ENCODE peak calls at places on chromosome 4, in four cellular contexts. X, Q, S and L are unnamed samples.

GRCh38 chr4:78057135-78057599 is at the start of gene FRAS1:
- DNase-seq in Q (peak; percentile 78), S (peak; percentile 69), X (peak; percentile 13), L (peak; percentile 87)

GRCh38 chr4:1193206-1194027 is 21.0 kb upstream of the SPON2 start:
- DNase-seq in X (no peak), S (no peak), Q (no peak), L (no peak)

GRCh38 chr4:139849219-139849618 is 183.6 kb downstream of the MGST2 start:
- DNase-seq in S (no peak), Q (no peak), X (no peak), L (no peak)

GRCh38 chr4:73836373-73837269 is at the start of gene CXCL6:
- DNase-seq in X (peak; percentile 45), Q (peak; percentile 81), S (peak; percentile 63), L (peak; percentile 74)

GRCh38 chr4:130233377-130234047 is 1137.6 kb downstream of the C4orf33 start:
- DNase-seq in X (peak; percentile 2), Q (no peak), S (no peak), L (no peak)

GRCh38 chr4:6444587-6444986 is 27.8 kb downstream of the PPP2R2C start:
- DNase-seq in S (no peak), X (no peak), Q (no peak), L (no peak)

GRCh38 chr4:4443821-4444220 is 56.9 kb downstream of the NSG1 start:
- DNase-seq in X (peak; percentile 15), Q (peak; percentile 46), S (peak; percentile 71), L (no peak)

GRCh38 chr4:139916041-139916440 is 237.9 kb downstream of the MAML3 start:
- DNase-seq in X (no peak), S (peak; percentile 23), Q (no peak), L (no peak)

GRCh38 chr4:147709999-147710398 is 21.9 kb upstream of the ARHGAP10 start:
- DNase-seq in X (peak; percentile 52), Q (no peak), S (peak; percentile 36), L (no peak)

GRCh38 chr4:182306792-182307507 is 63.7 kb downstream of the TENM3 start:
- DNase-seq in Q (no peak), X (no peak), S (no peak), L (no peak)

GRCh38 chr4:37873383-37873782 is 17.5 kb upstream of the TBC1D1 start:
- DNase-seq in S (peak; percentile 64), X (peak; percentile 86), Q (no peak), L (no peak)

GRCh38 chr4:21512351-21512750 is 436.2 kb downstream of the KCNIP4 start:
- DNase-seq in S (peak; percentile 72), X (peak; percentile 50), Q (peak; percentile 80), L (peak; percentile 64)

GRCh38 chr4:186669159-186669720 is 54.4 kb downstream of the FAT1 start:
- DNase-seq in S (peak; percentile 75), X (peak; percentile 59), Q (peak; percentile 73), L (peak; percentile 41)

GRCh38 chr4:16448240-16448639 is 222.0 kb upstream of the TAPT1 start:
- DNase-seq in S (no peak), Q (no peak), X (no peak), L (no peak)

GRCh38 chr4:10746371-10747143 is 62.0 kb upstream of the CLNK start:
- DNase-seq in S (peak; percentile 39), Q (no peak), X (no peak), L (no peak)

GRCh38 chr4:168886361-168886760 is 123.7 kb downstream of the CBR4 start:
- DNase-seq in Q (no peak), X (peak; percentile 22), S (peak; percentile 72), L (no peak)

GRCh38 chr4:8534601-8535000 is 45.6 kb upstream of the GPR78 start:
- DNase-seq in Q (peak; percentile 15), X (no peak), S (no peak), L (no peak)

GRCh38 chr4:84917087-84917821 is 49.2 kb downstream of the WDFY3 start:
- DNase-seq in S (peak; percentile 50), X (no peak), Q (no peak), L (no peak)

GRCh38 chr4:134219043-134219442 is 17.5 kb upstream of the PABPC4L start:
- DNase-seq in X (no peak), Q (peak; percentile 5), S (no peak), L (peak; percentile 2)

GRCh38 chr4:121951570-121952110 is at the start of gene TRPC3:
- DNase-seq in S (peak; percentile 58), Q (peak; percentile 52), X (no peak), L (peak; percentile 67)

GRCh38 chr4:86482851-86483490 is 111.1 kb upstream of the PTPN13 start:
- DNase-seq in Q (peak; percentile 95), X (peak; percentile 6), S (peak; percentile 13), L (peak; percentile 94)

GRCh38 chr4:89829470-89830138 is 7.4 kb downstream of the SNCA start:
- DNase-seq in X (no peak), Q (no peak), S (no peak), L (no peak)

GRCh38 chr4:26073886-26074560 is 160.0 kb downstream of the SMIM20 start:
- DNase-seq in X (no peak), S (no peak), Q (no peak), L (no peak)

GRCh38 chr4:3065551-3065950 is 8.8 kb downstream of the HTT-AS start:
- DNase-seq in Q (no peak), X (no peak), S (no peak), L (no peak)

GRCh38 chr4:9825049-9825448 is 43.6 kb downstream of the DRD5 start:
- DNase-seq in Q (no peak), S (no peak), X (no peak), L (no peak)

GRCh38 chr4:94207469-94208224 is at the start of gene SMARCAD1:
- DNase-seq in Q (peak; percentile 99), X (peak; percentile 91), S (peak; percentile 99), L (peak; percentile 98)

GRCh38 chr4:85928775-85929585 is 430.9 kb downstream of the MAPK10 start:
- DNase-seq in X (no peak), Q (no peak), S (peak; percentile 84), L (peak; percentile 33)

GRCh38 chr4:145868637-145869409 is 69.8 kb downstream of the ZNF827 start:
- DNase-seq in Q (no peak), X (peak; percentile 46), S (peak; percentile 35), L (no peak)

GRCh38 chr4:110518889-110519490 is 43.0 kb downstream of the ENPEP start:
- DNase-seq in Q (peak; percentile 62), X (peak; percentile 45), S (peak; percentile 57), L (peak; percentile 38)

GRCh38 chr4:115145393-115146160 is 32.2 kb upstream of the NDST4 start:
- DNase-seq in X (no peak), S (no peak), Q (no peak), L (no peak)

GRCh38 chr4:20318899-20319291 is 67.2 kb downstream of the SLIT2 start:
- DNase-seq in Q (no peak), S (no peak), X (no peak), L (no peak)

GRCh38 chr4:84669201-84669600 is 86.3 kb downstream of the CDS1 start:
- DNase-seq in S (no peak), X (no peak), Q (no peak), L (no peak)

GRCh38 chr4:184503869-184504300 is 29.5 kb upstream of the IRF2 start:
- DNase-seq in Q (no peak), S (peak; percentile 78), X (no peak), L (no peak)

GRCh38 chr4:106414366-106414765 is 45.8 kb upstream of the GIMD1 start:
- DNase-seq in Q (no peak), X (peak; percentile 86), S (peak; percentile 30), L (no peak)

DNA sequence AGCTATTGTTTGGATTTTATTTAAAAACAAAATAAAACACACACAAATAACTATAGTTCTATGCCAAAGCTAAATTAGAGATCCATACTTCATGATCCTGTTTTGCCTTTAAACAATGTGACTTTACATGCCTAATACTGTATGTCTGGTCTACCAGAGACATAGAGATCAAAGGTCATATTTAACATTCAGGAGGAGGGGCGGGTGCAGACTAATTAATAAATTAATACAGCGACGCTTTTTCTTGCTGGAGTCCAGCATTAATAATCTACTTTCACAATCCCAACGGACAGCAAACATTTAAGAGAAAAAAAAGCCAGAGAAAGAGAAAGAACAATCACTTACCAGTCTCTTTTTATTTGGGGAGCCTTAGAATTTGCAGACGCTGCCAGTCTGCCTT is 533 bp downstream of the CXXC4 start:
- DNase-seq in Q (no peak), S (peak; percentile 5), X (no peak), L (peak; percentile 33)
- H3F3A ChIP-seq in Q (peaks cover 13% of the 10 kb centered on the region), S (no peaks in the 10 kb centered on the region), X (no peaks in the 10 kb centered on the region), L (peaks cover 59% of the 10 kb centered on the region)

DNA sequence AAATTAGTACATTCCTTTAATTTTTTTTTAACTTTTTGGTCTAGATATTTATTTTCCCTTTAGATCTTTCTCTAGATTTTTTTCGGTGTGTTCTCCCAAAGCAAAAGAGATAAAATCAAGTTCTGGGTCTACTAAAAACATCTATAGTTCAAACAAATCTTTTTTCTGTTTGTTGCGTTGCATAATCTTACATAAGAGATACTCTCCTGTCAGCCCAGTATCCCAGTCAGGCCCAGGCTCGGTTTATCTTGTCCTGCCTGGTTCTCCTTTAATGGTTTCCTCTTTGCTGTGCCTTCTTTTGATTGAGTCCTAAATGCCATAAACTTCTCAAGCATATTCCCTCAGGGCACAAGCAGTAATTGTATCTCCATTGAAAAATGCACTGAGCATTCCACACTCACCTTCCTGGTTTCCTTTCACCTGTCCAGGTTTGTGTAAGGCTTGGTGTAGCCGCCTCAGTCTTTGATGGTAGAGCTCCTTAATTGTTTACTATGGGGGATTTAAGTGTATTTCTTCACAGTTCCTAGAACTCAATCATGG is 104.9 kb downstream of the TMEM131L start:
- DNase-seq in S (no peak), Q (no peak), X (peak; percentile 5), L (no peak)
- H3F3A ChIP-seq in S (peaks cover 18% of the 10 kb centered on the region), Q (no peaks in the 10 kb centered on the region), X (no peaks in the 10 kb centered on the region), L (no peaks in the 10 kb centered on the region)

GRCh38 chr4:70930530-70931256 is 28.5 kb downstream of the MOB1B start:
- DNase-seq in Q (no peak), X (no peak), S (no peak), L (no peak)

GRCh38 chr4:70920592-70920991 is 18.4 kb downstream of the MOB1B start:
- DNase-seq in S (no peak), X (no peak), Q (no peak), L (no peak)

GRCh38 chr4:70927502-70928139 is 25.5 kb downstream of the MOB1B start:
- DNase-seq in S (no peak), X (no peak), Q (peak; percentile 17), L (no peak)

GRCh38 chr4:70931359-70931758 is 29.2 kb downstream of the MOB1B start:
- DNase-seq in S (no peak), Q (no peak), X (peak; percentile 29), L (no peak)

GRCh38 chr4:70925899-70926635 is 23.9 kb downstream of the MOB1B start:
- DNase-seq in S (no peak), Q (no peak), X (no peak), L (no peak)
- H3F3A ChIP-seq in S (no peaks in the 10 kb centered on the region), Q (peaks cover 3% of the 10 kb centered on the region), X (no peaks in the 10 kb centered on the region), L (peaks cover 25% of the 10 kb centered on the region)

DNA sequence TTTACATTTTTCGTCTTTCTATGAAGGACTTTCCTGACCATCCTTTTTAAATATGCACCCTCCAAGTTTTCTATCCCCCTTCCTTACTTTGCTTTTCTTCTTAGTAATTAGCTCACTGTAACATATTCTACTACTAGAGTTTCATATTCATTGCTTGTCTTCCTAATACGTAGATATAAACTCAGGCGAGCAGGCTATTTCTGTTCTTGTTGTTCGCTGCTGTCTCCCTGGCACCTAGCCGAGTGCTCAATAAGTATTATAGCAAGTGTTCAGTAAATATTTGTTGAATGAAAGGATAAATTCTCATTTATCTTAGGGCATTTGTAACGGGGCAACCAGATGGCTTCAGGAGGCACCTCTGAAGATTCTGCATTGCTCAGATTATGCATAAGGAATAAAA is 6.8 kb upstream of the RHOH start:
- DNase-seq in Q (no peak), S (no peak), X (peak; percentile 42), L (no peak)
- H3F3A ChIP-seq in Q (peaks cover 3% of the 10 kb centered on the region), S (peaks cover 10% of the 10 kb centered on the region), X (no peaks in the 10 kb centered on the region), L (peaks cover 13% of the 10 kb centered on the region)

GRCh38 chr4:98656443-98656842 is 2.0 kb downstream of the TSPAN5 start:
- DNase-seq in S (no peak), Q (no peak), X (no peak), L (no peak)
- H3F3A ChIP-seq in S (peaks cover 64% of the 10 kb centered on the region), Q (peaks cover 7% of the 10 kb centered on the region), X (peaks cover 11% of the 10 kb centered on the region), L (peaks cover 39% of the 10 kb centered on the region)